ENCODE peak calls at places on chromosome 7, in seven cellular contexts. I is activated T-cell treated with anti-CD3 and anti-CD28 coated beads, Interleukin-2, amount 50 U/mL, for 72 hours; W is NCI-H524 treated with DMSO at 0.1 percent for 48 hours; T is breast epithelium; U is HEK293T; L is T follicular helper cell; Q is WTC11. M is an unnamed sample.

GRCh38 chr7:65250697-65251395 is 122.8 kb upstream of the ZNF92 start:
- DNase-seq in Q (no peak), I (no peak), W (no peak), L (no peak), U (no peak), T (no peak), M (no peak)

GRCh38 chr7:93873998-93874574 is 16.5 kb downstream of the TFPI2 start:
- DNase-seq in I (no peak), L (no peak), T (no peak), W (no peak), Q (peak; percentile 34), U (no peak), M (no peak)

GRCh38 chr7:83005410-83005809 is 157.3 kb downstream of the PCLO start:
- DNase-seq in Q (no peak), T (no peak), W (no peak), I (no peak), U (no peak), L (no peak), M (no peak)

GRCh38 chr7:98133181-98133580 is 26.5 kb downstream of the LMTK2 start:
- DNase-seq in Q (no peak), T (no peak), U (no peak), W (no peak), L (no peak), I (peak; percentile 26), M (no peak)

GRCh38 chr7:130421685-130422084 is 19.1 kb downstream of the CEP41 start:
- DNase-seq in I (peak; percentile 26), T (no peak), W (peak; percentile 47), U (no peak), Q (no peak), L (no peak), M (no peak)

GRCh38 chr7:74284781-74285259 is 4.4 kb upstream of the CLIP2 start:
- DNase-seq in Q (no peak), T (no peak), L (no peak), W (no peak), U (no peak), I (no peak), M (no peak)

GRCh38 chr7:143882611-143883078 is 19.3 kb downstream of the TCAF1 start:
- DNase-seq in I (no peak), U (no peak), L (no peak), Q (peak; percentile 51), T (peak; percentile 65), W (no peak), M (no peak)

GRCh38 chr7:128962837-128963236 is 25.1 kb downstream of the IRF5 start:
- DNase-seq in I (no peak), Q (no peak), L (no peak), T (no peak), U (no peak), W (no peak), M (no peak)

GRCh38 chr7:22943997-22944396 is 69.9 kb downstream of the HYCC1 start:
- DNase-seq in I (no peak), L (no peak), T (no peak), Q (no peak), W (no peak), U (no peak), M (no peak)

GRCh38 chr7:44764665-44765578 is 16.3 kb downstream of the ZMIZ2 start:
- DNase-seq in W (no peak), U (no peak), Q (no peak), T (no peak), I (no peak), L (no peak), M (no peak)

GRCh38 chr7:55690-56248 is 136.6 kb upstream of the FAM20C start:
- DNase-seq in I (no peak), T (no peak), L (no peak), W (no peak), U (no peak), Q (no peak), M (no peak)

GRCh38 chr7:151017953-151018420 is 6.3 kb downstream of the ATG9B start:
- DNase-seq in W (no peak), U (peak; percentile 95), T (peak; percentile 73), Q (peak; percentile 95), L (peak; percentile 74), I (peak; percentile 91), M (no peak)

GRCh38 chr7:93146465-93147127 is 1.6 kb downstream of the SAMD9L start:
- DNase-seq in W (no peak), U (no peak), I (peak; percentile 6), Q (no peak), L (no peak), T (no peak), M (no peak)

GRCh38 chr7:148262721-148263229 is 327.8 kb upstream of the C7orf33 start:
- DNase-seq in Q (peak; percentile 90), L (peak; percentile 28), T (peak; percentile 61), W (no peak), U (peak; percentile 88), I (peak; percentile 70), M (peak; percentile 98)

GRCh38 chr7:25481891-25482290 is 253.6 kb upstream of the NPVF start:
- DNase-seq in W (no peak), U (no peak), L (no peak), Q (no peak), T (no peak), I (no peak), M (no peak)

GRCh38 chr7:90191648-90192047 is 19.9 kb upstream of the STEAP2 start:
- DNase-seq in U (no peak), L (no peak), T (no peak), I (no peak), W (no peak), Q (no peak), M (no peak)

GRCh38 chr7:69708857-69709256 is 110.6 kb downstream of the AUTS2 start:
- DNase-seq in L (no peak), I (no peak), U (no peak), W (no peak), Q (no peak), T (no peak), M (no peak)

GRCh38 chr7:80859272-80859970 is 59.4 kb downstream of the SEMA3C start:
- DNase-seq in U (no peak), T (no peak), Q (no peak), I (no peak), L (no peak), W (no peak), M (no peak)

GRCh38 chr7:40986351-40986873 is 716.5 kb downstream of the INHBA start:
- DNase-seq in I (no peak), Q (no peak), U (peak; percentile 32), L (no peak), W (no peak), T (no peak), M (no peak)

GRCh38 chr7:141160246-141160855 is 86.5 kb downstream of the TMEM178B start:
- DNase-seq in U (no peak), T (no peak), L (no peak), I (no peak), W (no peak), Q (no peak), M (no peak)

GRCh38 chr7:135193615-135194081 is 17.7 kb downstream of the WDR91 start:
- DNase-seq in Q (no peak), U (no peak), T (no peak), L (no peak), W (no peak), I (no peak), M (no peak)